ENCODE peak calls at places on chromosomes 4 and X, in four cellular contexts. G, J, L and K are unnamed samples.

GRCh38 chr4:6472387-6473263 is at the start of gene PPP2R2C:
- DNase-seq in L (no peak), J (no peak), G (no peak), K (no peak)

GRCh38 chrX:17525762-17526555 is 151.0 kb downstream of the NHS start:
- DNase-seq in G (no peak), J (no peak), L (no peak), K (no peak)

GRCh38 chr4:124179521-124180186 is 532.9 kb downstream of the ANKRD50 start:
- DNase-seq in J (no peak), L (no peak), G (no peak), K (no peak)

GRCh38 chr4:39614487-39615162 is 24.0 kb downstream of the SMIM14 start:
- DNase-seq in G (no peak), J (no peak), L (no peak), K (no peak)

GRCh38 chr4:177632481-177632880 is 190.2 kb upstream of the AGA start:
- DNase-seq in L (no peak), G (no peak), J (no peak), K (no peak)

GRCh38 chr4:110837896-110838450 is 215.1 kb upstream of the PITX2 start:
- DNase-seq in J (no peak), L (no peak), G (no peak), K (no peak)

GRCh38 chr4:25223770-25224375 is 10.0 kb upstream of the PI4K2B start:
- DNase-seq in J (no peak), G (no peak), L (peak; percentile 8), K (peak; percentile 30)

GRCh38 chr4:15988222-15988621 is 25.2 kb upstream of the FGFBP2 start:
- DNase-seq in L (no peak), G (no peak), J (no peak), K (no peak)

GRCh38 chr4:75939890-75940691 is 722 bp downstream of the NAAA start:
- DNase-seq in L (peak; percentile 64), J (no peak), G (peak; percentile 47), K (peak; percentile 70)

GRCh38 chr4:6939761-6940743 is 30.4 kb downstream of the TBC1D14 start:
- DNase-seq in J (no peak), L (no peak), G (no peak), K (peak; percentile 40)

GRCh38 chrX:63250253-63250868 is 100.8 kb downstream of the SPIN4 start:
- DNase-seq in L (peak; percentile 40), G (no peak), J (no peak), K (peak; percentile 61)

GRCh38 chr4:169201144-169202124 is 69.3 kb downstream of the SH3RF1 start:
- DNase-seq in G (no peak), L (no peak), J (no peak), K (no peak)

GRCh38 chr4:140220053-140220452 is 66.1 kb upstream of the MAML3 start:
- DNase-seq in J (no peak), G (no peak), L (no peak), K (no peak)

GRCh38 chrX:38095971-38096529 is 89.7 kb downstream of the SYTL5 start:
- DNase-seq in L (no peak), J (no peak), G (no peak), K (no peak)

GRCh38 chr4:10093801-10094552 is 22.6 kb downstream of the WDR1 start:
- DNase-seq in G (no peak), J (no peak), L (no peak), K (no peak)

GRCh38 chr4:29805245-29805644 is 914.9 kb upstream of the PCDH7 start:
- DNase-seq in G (no peak), J (no peak), L (no peak), K (no peak)

GRCh38 chrX:16213970-16214369 is 46.7 kb downstream of the MAGEB17 start:
- DNase-seq in J (no peak), L (no peak), G (no peak), K (no peak)

GRCh38 chrX:27976284-27976683 is 5.0 kb downstream of the DCAF8L1 start:
- DNase-seq in G (no peak), J (no peak), L (no peak), K (no peak)

GRCh38 chr4:149884046-149884445 is 68.4 kb upstream of the IQCM start:
- DNase-seq in J (no peak), G (peak; percentile 16), L (no peak), K (no peak)

GRCh38 chrX:15781964-15782711 is 8.1 kb upstream of the ZRSR2 start:
- DNase-seq in G (no peak), J (no peak), L (no peak), K (peak; percentile 43)

GRCh38 chr4:132502096-132502552 is 647.0 kb upstream of the PCDH10 start:
- DNase-seq in J (no peak), L (no peak), G (no peak), K (no peak)

GRCh38 chr4:37664696-37665095 is 21.5 kb downstream of the RELL1 start:
- DNase-seq in G (no peak), J (no peak), L (no peak), K (no peak)

GRCh38 chr4:109657854-109658253 is 45.4 kb downstream of the CASP6 start:
- DNase-seq in L (no peak), J (no peak), G (no peak), K (no peak)

GRCh38 chrX:102154900-102155805 is 624 bp downstream of the BEX5 start:
- DNase-seq in J (peak; percentile 11), G (no peak), L (peak; percentile 31), K (peak; percentile 16)

GRCh38 chr4:21845663-21846062 is 102.9 kb downstream of the KCNIP4 start:
- DNase-seq in G (no peak), L (no peak), J (no peak), K (no peak)

GRCh38 chr4:82519072-82519471 is 42.7 kb downstream of the TMEM150C start:
- DNase-seq in G (no peak), L (no peak), J (no peak), K (no peak)

GRCh38 chr4:104795264-104795934 is 300.7 kb upstream of the CXXC4 start:
- DNase-seq in J (peak; percentile 0), G (no peak), L (no peak), K (no peak)

GRCh38 chrX:2397648-2398340 is 103.0 kb downstream of the DHRSX start:
- DNase-seq in G (no peak), L (no peak), J (no peak), K (no peak)

GRCh38 chr4:37415845-37416369 is 171.4 kb downstream of the NWD2 start:
- DNase-seq in G (no peak), L (no peak), J (no peak), K (no peak)

GRCh38 chrX:10756365-10756915 is 136.1 kb upstream of the MID1 start:
- DNase-seq in J (no peak), L (no peak), G (no peak), K (no peak)

GRCh38 chr4:154004859-154005520 is 216.1 kb upstream of the SFRP2 start:
- DNase-seq in G (no peak), L (no peak), J (no peak), K (no peak)

GRCh38 chr4:16897351-16897750 is 1.1 kb downstream of the LDB2 start:
- DNase-seq in L (no peak), G (no peak), J (no peak), K (no peak)

GRCh38 chrX:24607616-24608015 is 39.5 kb downstream of the PCYT1B start:
- DNase-seq in J (no peak), G (no peak), L (no peak), K (no peak)

GRCh38 chr4:170853422-170854021 is 763.8 kb upstream of the AADAT start:
- DNase-seq in G (no peak), L (no peak), J (no peak), K (no peak)

GRCh38 chrX:133045986-133046385 is 50.9 kb downstream of the USP26 start:
- DNase-seq in J (no peak), G (no peak), L (no peak), K (no peak)

GRCh38 chrX:106897259-106897658 is 5.9 kb downstream of the RIPPLY1 start:
- DNase-seq in G (no peak), L (no peak), J (no peak), K (no peak)